ENCODE peak calls at places on chromosomes 3 and 15, in ten cellular contexts. One of them, this sample, is unnamed.
A peak's percentile ranks its signal among the peaks of the same experiment; 100 is the strongest.

GRCh38 chr3:38136272-38136806 is 588 bp downstream of the ACAA1 start:
- DNase-seq in fibroblast of pulmonary artery: peak; percentile 40
- DNase-seq in breast epithelium: no peak
- DNase-seq in mucosa of descending colon: no peak
- DNase-seq in endodermal cell: no peak
- DNase-seq in bronchial epithelial cell: no peak
- DNase-seq in MG63: no peak
- DNase-seq in right cardiac atrium: no peak
- DNase-seq in tibial nerve: no peak
- DNase-seq in HCT116: no peak
- DNase-seq in this sample: peak; percentile 50

GRCh38 chr3:119149484-119149883 is 3.5 kb downstream of the TEX55 start:
- DNase-seq in fibroblast of pulmonary artery: peak; percentile 76
- DNase-seq in breast epithelium: no peak
- DNase-seq in mucosa of descending colon: no peak
- DNase-seq in endodermal cell: no peak
- DNase-seq in bronchial epithelial cell: peak; percentile 65
- DNase-seq in MG63: no peak
- DNase-seq in right cardiac atrium: no peak
- DNase-seq in tibial nerve: no peak
- DNase-seq in HCT116: no peak
- DNase-seq in this sample: no peak

GRCh38 chr15:36495464-36495863 is 84.0 kb upstream of the CDIN1 start:
- DNase-seq in fibroblast of pulmonary artery: no peak
- DNase-seq in breast epithelium: no peak
- DNase-seq in mucosa of descending colon: no peak
- DNase-seq in endodermal cell: no peak
- DNase-seq in bronchial epithelial cell: no peak
- DNase-seq in MG63: no peak
- DNase-seq in right cardiac atrium: no peak
- DNase-seq in tibial nerve: no peak
- DNase-seq in HCT116: no peak
- DNase-seq in this sample: no peak

GRCh38 chr3:130242850-130243569 is 102.5 kb upstream of the COL6A5 start:
- DNase-seq in fibroblast of pulmonary artery: peak; percentile 20
- DNase-seq in breast epithelium: no peak
- DNase-seq in mucosa of descending colon: no peak
- DNase-seq in endodermal cell: no peak
- DNase-seq in bronchial epithelial cell: peak; percentile 18
- DNase-seq in MG63: no peak
- DNase-seq in right cardiac atrium: no peak
- DNase-seq in tibial nerve: no peak
- DNase-seq in HCT116: no peak
- DNase-seq in this sample: peak; percentile 62

GRCh38 chr15:39320886-39321285 is 260.0 kb upstream of the THBS1 start:
- DNase-seq in fibroblast of pulmonary artery: no peak
- DNase-seq in breast epithelium: no peak
- DNase-seq in mucosa of descending colon: no peak
- DNase-seq in endodermal cell: no peak
- DNase-seq in bronchial epithelial cell: no peak
- DNase-seq in MG63: no peak
- DNase-seq in right cardiac atrium: no peak
- DNase-seq in tibial nerve: no peak
- DNase-seq in HCT116: no peak
- DNase-seq in this sample: no peak

GRCh38 chr3:24299801-24300626 is 194.6 kb downstream of the THRB start:
- DNase-seq in fibroblast of pulmonary artery: peak; percentile 86
- DNase-seq in breast epithelium: no peak
- DNase-seq in mucosa of descending colon: no peak
- DNase-seq in endodermal cell: no peak
- DNase-seq in bronchial epithelial cell: peak; percentile 72
- DNase-seq in MG63: no peak
- DNase-seq in right cardiac atrium: no peak
- DNase-seq in tibial nerve: no peak
- DNase-seq in HCT116: no peak
- DNase-seq in this sample: no peak

GRCh38 chr3:168964736-168965135 is 698.8 kb downstream of the MECOM start:
- DNase-seq in fibroblast of pulmonary artery: no peak
- DNase-seq in breast epithelium: no peak
- DNase-seq in mucosa of descending colon: no peak
- DNase-seq in endodermal cell: no peak
- DNase-seq in bronchial epithelial cell: no peak
- DNase-seq in MG63: no peak
- DNase-seq in right cardiac atrium: no peak
- DNase-seq in tibial nerve: no peak
- DNase-seq in HCT116: no peak
- DNase-seq in this sample: no peak

GRCh38 chr15:61086756-61087155 is 142.3 kb downstream of the RORA start:
- DNase-seq in fibroblast of pulmonary artery: no peak
- DNase-seq in breast epithelium: no peak
- DNase-seq in mucosa of descending colon: no peak
- DNase-seq in endodermal cell: no peak
- DNase-seq in bronchial epithelial cell: no peak
- DNase-seq in MG63: no peak
- DNase-seq in right cardiac atrium: no peak
- DNase-seq in tibial nerve: no peak
- DNase-seq in HCT116: no peak
- DNase-seq in this sample: no peak

GRCh38 chr3:38560284-38560683 is 64.1 kb downstream of the EXOG start:
- DNase-seq in fibroblast of pulmonary artery: no peak
- DNase-seq in breast epithelium: no peak
- DNase-seq in mucosa of descending colon: no peak
- DNase-seq in endodermal cell: peak; percentile 57
- DNase-seq in bronchial epithelial cell: no peak
- DNase-seq in MG63: no peak
- DNase-seq in right cardiac atrium: no peak
- DNase-seq in tibial nerve: no peak
- DNase-seq in HCT116: no peak
- DNase-seq in this sample: no peak

GRCh38 chr3:172856766-172857742 is 106.5 kb downstream of the ECT2 start:
- DNase-seq in fibroblast of pulmonary artery: peak; percentile 81
- DNase-seq in breast epithelium: no peak
- DNase-seq in mucosa of descending colon: no peak
- DNase-seq in endodermal cell: no peak
- DNase-seq in bronchial epithelial cell: no peak
- DNase-seq in MG63: no peak
- DNase-seq in right cardiac atrium: peak; percentile 50
- DNase-seq in tibial nerve: no peak
- DNase-seq in HCT116: peak; percentile 15
- DNase-seq in this sample: no peak

GRCh38 chr3:143786229-143787199 is 61.8 kb downstream of the SLC9A9 start:
- DNase-seq in fibroblast of pulmonary artery: peak; percentile 58
- DNase-seq in breast epithelium: no peak
- DNase-seq in mucosa of descending colon: no peak
- DNase-seq in endodermal cell: no peak
- DNase-seq in bronchial epithelial cell: no peak
- DNase-seq in MG63: peak; percentile 79
- DNase-seq in right cardiac atrium: peak; percentile 52
- DNase-seq in tibial nerve: peak; percentile 56
- DNase-seq in HCT116: no peak
- DNase-seq in this sample: no peak

GRCh38 chr15:51375966-51376640 is 34.6 kb downstream of the GLDN start:
- DNase-seq in fibroblast of pulmonary artery: peak; percentile 24
- DNase-seq in breast epithelium: no peak
- DNase-seq in mucosa of descending colon: no peak
- DNase-seq in endodermal cell: no peak
- DNase-seq in bronchial epithelial cell: peak; percentile 85
- DNase-seq in MG63: peak; percentile 45
- DNase-seq in right cardiac atrium: no peak
- DNase-seq in tibial nerve: no peak
- DNase-seq in HCT116: no peak
- DNase-seq in this sample: no peak

GRCh38 chr3:94647131-94647530 is 584.3 kb downstream of the NSUN3 start:
- DNase-seq in fibroblast of pulmonary artery: peak; percentile 1
- DNase-seq in breast epithelium: no peak
- DNase-seq in mucosa of descending colon: no peak
- DNase-seq in endodermal cell: no peak
- DNase-seq in bronchial epithelial cell: peak; percentile 75
- DNase-seq in MG63: peak; percentile 71
- DNase-seq in right cardiac atrium: no peak
- DNase-seq in tibial nerve: no peak
- DNase-seq in HCT116: no peak
- DNase-seq in this sample: peak; percentile 13

DNA sequence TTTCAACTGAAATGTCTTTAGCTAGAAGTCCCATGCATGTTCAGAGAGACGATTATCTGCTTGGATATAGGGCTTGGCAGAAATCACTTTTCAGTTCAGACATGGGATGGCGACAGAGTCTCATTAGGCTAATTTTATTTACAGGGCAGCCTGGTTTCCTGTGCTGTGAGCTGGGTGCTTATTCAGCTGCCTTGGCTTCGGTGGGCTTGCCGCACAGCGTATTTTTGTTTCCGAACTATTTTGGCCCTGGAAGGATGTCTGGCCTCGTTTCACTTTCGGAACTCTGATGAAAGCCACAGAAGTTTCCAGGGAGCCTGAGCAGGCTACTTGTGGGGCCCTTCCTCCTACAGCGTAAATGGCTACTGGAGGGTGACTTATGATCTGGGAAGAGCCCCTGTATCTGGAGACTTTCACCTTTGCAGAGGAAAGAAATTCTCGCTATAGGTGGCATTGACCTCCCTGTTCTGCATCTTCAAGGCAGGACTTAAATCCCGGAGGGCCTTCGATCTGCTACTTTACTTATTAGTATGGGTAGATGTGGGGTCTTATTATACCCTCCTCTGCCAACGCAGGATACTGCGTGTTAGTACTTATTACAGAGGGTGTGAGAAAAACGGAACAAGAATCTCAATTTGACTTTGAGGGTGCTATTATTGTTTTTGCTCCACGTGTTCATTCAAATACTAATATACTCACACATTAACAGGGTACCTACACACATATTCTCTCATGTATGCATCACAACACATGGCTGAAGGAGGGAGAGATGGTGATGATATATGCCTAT is 364.0 kb upstream of the RBMS3 start:
- DNase-seq in fibroblast of pulmonary artery: peak; percentile 89
- DNase-seq in breast epithelium: no peak
- DNase-seq in mucosa of descending colon: peak; percentile 26
- DNase-seq in endodermal cell: peak; percentile 63
- DNase-seq in bronchial epithelial cell: peak; percentile 54
- DNase-seq in MG63: peak; percentile 25
- DNase-seq in right cardiac atrium: peak; percentile 77
- DNase-seq in tibial nerve: peak; percentile 63
- DNase-seq in HCT116: no peak
- DNase-seq in this sample: peak; percentile 84
- H3K4me3 ChIP-seq in fibroblast of pulmonary artery: peak overlapping the region; percentile 25
- H3K4me3 ChIP-seq in breast epithelium: peak overlapping the region; percentile 27
- H3K4me3 ChIP-seq in mucosa of descending colon: no peak overlapping the region
- H3K4me3 ChIP-seq in endodermal cell: no peak overlapping the region
- H3K4me3 ChIP-seq in bronchial epithelial cell: no peak overlapping the region
- H3K4me3 ChIP-seq in MG63: peak overlapping the region; percentile 16
- H3K4me3 ChIP-seq in right cardiac atrium: peak overlapping the region; percentile 9
- H3K4me3 ChIP-seq in tibial nerve: peak overlapping the region; percentile 19
- H3K4me3 ChIP-seq in HCT116: no peak overlapping the region
- H3K4me3 ChIP-seq in this sample: peak overlapping the region; percentile 46

GRCh38 chr3:17320266-17320665 is 422.2 kb downstream of the TBC1D5 start:
- DNase-seq in fibroblast of pulmonary artery: peak; percentile 31
- DNase-seq in breast epithelium: no peak
- DNase-seq in mucosa of descending colon: no peak
- DNase-seq in endodermal cell: no peak
- DNase-seq in bronchial epithelial cell: no peak
- DNase-seq in MG63: no peak
- DNase-seq in right cardiac atrium: no peak
- DNase-seq in tibial nerve: no peak
- DNase-seq in HCT116: no peak
- DNase-seq in this sample: no peak

DNA sequence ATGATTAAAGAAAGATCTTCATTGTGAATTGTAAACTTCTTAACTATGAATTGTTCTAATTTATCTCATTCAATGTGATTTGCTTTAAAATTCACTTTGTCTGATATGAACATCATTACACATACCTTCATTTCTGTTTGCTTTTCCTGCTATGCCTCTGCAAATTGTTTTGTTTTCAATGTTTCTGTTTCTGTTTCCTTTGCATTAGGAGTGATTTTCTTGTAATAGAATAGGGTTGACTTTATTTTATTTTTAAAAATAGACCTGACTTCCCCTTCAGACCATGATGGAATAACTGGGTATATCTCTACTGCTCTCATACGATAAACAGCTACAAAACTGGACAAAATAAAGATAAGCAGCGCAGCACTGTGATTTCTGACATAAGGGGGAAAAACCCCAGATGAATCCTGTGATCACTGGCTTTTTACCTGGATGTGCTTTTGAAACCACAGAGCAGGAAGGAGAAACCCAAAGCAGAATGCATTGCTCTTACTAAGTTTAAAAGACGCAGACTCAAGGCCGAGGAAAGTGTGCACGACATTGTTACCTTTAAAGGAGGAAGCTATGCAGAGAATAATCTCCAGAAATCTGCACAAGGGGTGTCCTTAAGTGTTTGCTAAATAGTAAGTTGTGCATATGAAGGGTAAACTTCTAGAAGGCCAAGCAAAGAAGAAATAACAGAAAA is 420.2 kb downstream of the TBC1D5 start:
- DNase-seq in fibroblast of pulmonary artery: no peak
- DNase-seq in breast epithelium: no peak
- DNase-seq in mucosa of descending colon: no peak
- DNase-seq in endodermal cell: no peak
- DNase-seq in bronchial epithelial cell: no peak
- DNase-seq in MG63: no peak
- DNase-seq in right cardiac atrium: no peak
- DNase-seq in tibial nerve: no peak
- DNase-seq in HCT116: no peak
- DNase-seq in this sample: no peak
- H3K4me3 ChIP-seq in fibroblast of pulmonary artery: no peak overlapping the region
- H3K4me3 ChIP-seq in breast epithelium: no peak overlapping the region
- H3K4me3 ChIP-seq in mucosa of descending colon: no peak overlapping the region
- H3K4me3 ChIP-seq in endodermal cell: no peak overlapping the region
- H3K4me3 ChIP-seq in bronchial epithelial cell: no peak overlapping the region
- H3K4me3 ChIP-seq in MG63: no peak overlapping the region
- H3K4me3 ChIP-seq in right cardiac atrium: no peak overlapping the region
- H3K4me3 ChIP-seq in tibial nerve: no peak overlapping the region
- H3K4me3 ChIP-seq in HCT116: no peak overlapping the region
- H3K4me3 ChIP-seq in this sample: no peak overlapping the region

DNA sequence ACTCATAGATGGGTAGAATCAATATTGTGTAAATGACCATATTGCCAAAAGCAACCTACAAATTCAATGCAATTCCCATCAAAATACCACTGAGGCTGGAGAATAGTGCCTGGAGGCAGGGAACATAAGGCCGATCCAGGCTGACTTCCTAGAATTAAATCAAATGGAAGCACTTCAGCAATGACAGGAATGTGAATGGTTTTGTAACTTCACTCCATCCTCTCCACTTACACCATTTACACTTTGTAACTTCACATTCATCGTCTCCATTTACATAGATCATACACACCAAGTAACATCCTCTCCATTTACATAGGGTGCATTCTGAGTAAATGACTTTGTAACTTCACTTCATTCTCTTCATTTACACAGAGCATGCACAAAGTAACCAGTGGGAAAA is 11.6 kb downstream of the STRIT1 start:
- DNase-seq in fibroblast of pulmonary artery: peak; percentile 16
- DNase-seq in breast epithelium: no peak
- DNase-seq in mucosa of descending colon: no peak
- DNase-seq in endodermal cell: no peak
- DNase-seq in bronchial epithelial cell: no peak
- DNase-seq in MG63: no peak
- DNase-seq in right cardiac atrium: no peak
- DNase-seq in tibial nerve: no peak
- DNase-seq in HCT116: no peak
- DNase-seq in this sample: no peak
- H3K4me3 ChIP-seq in fibroblast of pulmonary artery: no peak overlapping the region
- H3K4me3 ChIP-seq in breast epithelium: no peak overlapping the region
- H3K4me3 ChIP-seq in mucosa of descending colon: no peak overlapping the region
- H3K4me3 ChIP-seq in endodermal cell: no peak overlapping the region
- H3K4me3 ChIP-seq in bronchial epithelial cell: no peak overlapping the region
- H3K4me3 ChIP-seq in MG63: no peak overlapping the region
- H3K4me3 ChIP-seq in right cardiac atrium: no peak overlapping the region
- H3K4me3 ChIP-seq in tibial nerve: no peak overlapping the region
- H3K4me3 ChIP-seq in HCT116: no peak overlapping the region
- H3K4me3 ChIP-seq in this sample: no peak overlapping the region

GRCh38 chr15:100751585-100751984 is 128.0 kb upstream of the ALDH1A3 start:
- DNase-seq in fibroblast of pulmonary artery: no peak
- DNase-seq in breast epithelium: no peak
- DNase-seq in mucosa of descending colon: no peak
- DNase-seq in endodermal cell: no peak
- DNase-seq in bronchial epithelial cell: no peak
- DNase-seq in MG63: no peak
- DNase-seq in right cardiac atrium: no peak
- DNase-seq in tibial nerve: no peak
- DNase-seq in HCT116: no peak
- DNase-seq in this sample: no peak
- H3K4me3 ChIP-seq in fibroblast of pulmonary artery: no peak overlapping the region
- H3K4me3 ChIP-seq in breast epithelium: no peak overlapping the region
- H3K4me3 ChIP-seq in mucosa of descending colon: no peak overlapping the region
- H3K4me3 ChIP-seq in endodermal cell: no peak overlapping the region
- H3K4me3 ChIP-seq in bronchial epithelial cell: no peak overlapping the region
- H3K4me3 ChIP-seq in MG63: no peak overlapping the region
- H3K4me3 ChIP-seq in right cardiac atrium: no peak overlapping the region
- H3K4me3 ChIP-seq in tibial nerve: no peak overlapping the region
- H3K4me3 ChIP-seq in HCT116: no peak overlapping the region
- H3K4me3 ChIP-seq in this sample: no peak overlapping the region